ENCODE peak calls at places on chromosome 6, in five cellular contexts. M is mucosa of descending colon, X is AG08396, D is NCI-H2081, I is mesenteric fat pad. K is an unnamed sample.

GRCh38 chr6:110529355-110529754 is 52.9 kb upstream of the SLC22A16 start:
- DNase-seq in D (no peak), X (no peak), I (no peak), M (no peak), K (no peak)

GRCh38 chr6:33057222-33058150 is 16.0 kb downstream of the HLA-DPA1 start:
- DNase-seq in I (no peak), D (no peak), X (no peak), M (no peak), K (no peak)

GRCh38 chr6:84428300-84428907 is 201.0 kb upstream of the CEP162 start:
- DNase-seq in X (peak), I (no peak), D (peak), M (no peak), K (no peak)

GRCh38 chr6:53770690-53771320 is 24.0 kb upstream of the LRRC1 start:
- DNase-seq in X (no peak), D (no peak), M (no peak), I (no peak), K (no peak)

GRCh38 chr6:292506-293184 is 358 bp downstream of the DUSP22 start:
- DNase-seq in M (peak), I (no peak), X (peak), D (no peak), K (peak)

GRCh38 chr6:70819715-70820114 is 137.1 kb downstream of the B3GAT2 start:
- DNase-seq in D (no peak), I (no peak), M (no peak), X (no peak), K (no peak)

GRCh38 chr6:125197795-125198269 is 44.3 kb downstream of the TPD52L1 start:
- DNase-seq in D (peak), I (no peak), M (peak), X (no peak), K (peak)

GRCh38 chr6:45626087-45626891 is 248.6 kb upstream of the SUPT3H start:
- DNase-seq in X (peak), D (no peak), M (no peak), I (no peak), K (no peak)

GRCh38 chr6:135830452-135830851 is 21.0 kb upstream of the PDE7B start:
- DNase-seq in X (no peak), I (no peak), D (no peak), M (no peak), K (no peak)

GRCh38 chr6:30234361-30234760 is 21.2 kb upstream of the TRIM26 start:
- DNase-seq in D (no peak), M (no peak), I (no peak), X (no peak), K (no peak)

GRCh38 chr6:89215391-89215790 is 1.8 kb downstream of the GABRR1 start:
- DNase-seq in X (no peak), D (no peak), M (no peak), I (no peak), K (no peak)

GRCh38 chr6:113047148-113047547 is 700.0 kb downstream of the RFPL4B start:
- DNase-seq in D (no peak), X (no peak), I (no peak), M (no peak), K (no peak)

GRCh38 chr6:131362696-131363095 is 210.3 kb upstream of the ARG1 start:
- DNase-seq in X (no peak), I (no peak), D (no peak), M (no peak), K (no peak)

GRCh38 chr6:61538765-61539164 is 747.3 kb downstream of the KHDRBS2 start:
- DNase-seq in D (no peak), I (no peak), X (no peak), M (no peak), K (no peak)

GRCh38 chr6:129895692-129896091 is 34.6 kb upstream of the TMEM244 start:
- DNase-seq in I (no peak), M (no peak), D (no peak), X (no peak), K (no peak)

GRCh38 chr6:12584631-12585405 is 131.7 kb upstream of the PHACTR1 start:
- DNase-seq in M (no peak), X (no peak), D (no peak), I (no peak), K (peak)

GRCh38 chr6:137323860-137324259 is 104.7 kb upstream of the IFNGR1 start:
- DNase-seq in M (no peak), D (no peak), I (no peak), X (no peak), K (no peak)

GRCh38 chr6:131225127-131225526 is 89.9 kb downstream of the AKAP7 start:
- DNase-seq in X (no peak), I (no peak), M (no peak), D (no peak), K (no peak)

GRCh38 chr6:158383057-158383456 is 70.8 kb downstream of the TULP4 start:
- DNase-seq in X (no peak), M (no peak), D (no peak), I (no peak), K (no peak)

GRCh38 chr6:100035873-100036653 is 42.0 kb upstream of the MCHR2 start:
- DNase-seq in I (no peak), D (no peak), M (no peak), X (no peak), K (no peak)

GRCh38 chr6:105108631-105109262 is 71.1 kb downstream of the POPDC3 start:
- DNase-seq in M (no peak), D (no peak), X (no peak), I (no peak), K (no peak)

GRCh38 chr6:72869621-72870020 is 247.8 kb downstream of the KCNQ5 start:
- DNase-seq in D (no peak), X (no peak), M (no peak), I (no peak), K (no peak)

GRCh38 chr6:30864325-30864724 is 20.0 kb upstream of the DDR1 start:
- DNase-seq in D (no peak), X (no peak), I (no peak), M (no peak), K (no peak)

GRCh38 chr6:108570518-108570917 is 9.8 kb downstream of the FOXO3 start:
- DNase-seq in X (no peak), I (no peak), M (no peak), D (no peak), K (no peak)

GRCh38 chr6:34663887-34664269 is 32.7 kb downstream of the ILRUN start:
- DNase-seq in X (no peak), I (no peak), D (no peak), M (no peak), K (no peak)

GRCh38 chr6:124368131-124368530 is 564.5 kb downstream of the NKAIN2 start:
- DNase-seq in I (no peak), D (no peak), X (no peak), M (no peak), K (no peak)

GRCh38 chr6:45522486-45522885 is 144.8 kb upstream of the SUPT3H start:
- DNase-seq in X (no peak), M (no peak), I (no peak), D (no peak), K (no peak)

GRCh38 chr6:31209137-31209536 is 38.7 kb upstream of the POU5F1 start:
- DNase-seq in I (no peak), X (no peak), M (no peak), D (no peak), K (no peak)

GRCh38 chr6:13427838-13428527 is 59.4 kb downstream of the GFOD1 start:
- DNase-seq in M (peak), I (no peak), X (no peak), D (no peak), K (peak)

GRCh38 chr6:80304014-80304413 is 197.5 kb downstream of the BCKDHB start:
- DNase-seq in M (no peak), X (no peak), I (no peak), D (no peak), K (no peak)

GRCh38 chr6:128005009-128005408 is 104.2 kb upstream of the THEMIS start:
- DNase-seq in M (no peak), X (no peak), D (peak), I (no peak), K (no peak)

GRCh38 chr6:109869398-109870165 is 108.5 kb upstream of the GPR6 start:
- DNase-seq in I (no peak), M (no peak), X (peak), D (no peak), K (no peak)

GRCh38 chr6:18186033-18186432 is 30.8 kb downstream of the KDM1B start:
- DNase-seq in M (no peak), X (no peak), I (no peak), D (no peak), K (no peak)

GRCh38 chr6:163797313-163797712 is 382.8 kb downstream of the QKI start:
- DNase-seq in M (no peak), D (no peak), X (no peak), I (no peak), K (no peak)

GRCh38 chr6:51147756-51148155 is 329.1 kb downstream of the TFAP2B start:
- DNase-seq in I (no peak), M (no peak), X (no peak), D (no peak), K (no peak)

GRCh38 chr6:107806675-107807074 is 17.4 kb downstream of the SCML4 start:
- DNase-seq in X (no peak), I (no peak), D (peak), M (no peak), K (no peak)

K was measured in Peyer's patch.